ENCODE peak calls at places on chromosomes 7 and 10, in five cellular contexts. G, L, R, J and D are unnamed samples.
A peak's percentile ranks its signal among the peaks of the same experiment; 100 is the strongest.

GRCh38 chr7:158249692-158250091 is 337.9 kb downstream of the PTPRN2 start:
- DNase-seq in J (no peak), L (no peak), R (no peak), G (no peak), D (no peak)

GRCh38 chr10:91042069-91042468 is 121.2 kb upstream of the ANKRD1 start:
- DNase-seq in R (no peak), G (peak; percentile 54), J (no peak), L (no peak), D (no peak)

GRCh38 chr10:22573820-22574569 is 140.4 kb downstream of the PIP4K2A start:
- DNase-seq in J (peak; percentile 26), G (no peak), L (peak; percentile 23), R (no peak), D (peak; percentile 29)

GRCh38 chr7:111063166-111063565 is 27.8 kb upstream of the LRRN3 start:
- DNase-seq in L (no peak), G (no peak), R (no peak), J (no peak), D (no peak)

GRCh38 chr7:90246184-90246583 is 1.2 kb downstream of the CFAP69 start:
- DNase-seq in G (no peak), L (no peak), J (no peak), R (no peak), D (no peak)

GRCh38 chr10:11610855-11611247 is 599 bp downstream of the USP6NL start:
- DNase-seq in J (no peak), G (no peak), R (peak; percentile 45), L (peak; percentile 16), D (no peak)

GRCh38 chr7:92645531-92646061 is 55.4 kb upstream of the FAM133B start:
- DNase-seq in J (no peak), R (no peak), L (peak; percentile 78), G (no peak), D (no peak)

GRCh38 chr7:91397612-91398011 is 133.4 kb downstream of the FZD1 start:
- DNase-seq in G (no peak), L (no peak), J (no peak), R (no peak), D (peak; percentile 16)

GRCh38 chr10:101040061-101040460 is 9.0 kb downstream of the SFXN3 start:
- DNase-seq in J (no peak), R (no peak), L (no peak), G (no peak), D (no peak)

GRCh38 chr7:20220824-20221547 is 3.8 kb upstream of the MACC1 start:
- DNase-seq in G (no peak), L (peak; percentile 78), J (no peak), R (no peak), D (no peak)

GRCh38 chr7:128892521-128893250 is 17.8 kb downstream of the KCP start:
- DNase-seq in L (no peak), G (no peak), J (peak; percentile 8), R (no peak), D (no peak)

GRCh38 chr7:132240262-132240661 is 336.0 kb downstream of the PLXNA4 start:
- DNase-seq in R (no peak), L (no peak), J (no peak), G (no peak), D (no peak)

GRCh38 chr7:110693348-110693747 is 397.6 kb upstream of the LRRN3 start:
- DNase-seq in L (no peak), R (no peak), J (no peak), G (no peak), D (no peak)

GRCh38 chr10:110425684-110426293 is 71.9 kb upstream of the DUSP5 start:
- DNase-seq in R (no peak), G (no peak), J (no peak), L (peak; percentile 76), D (no peak)

GRCh38 chr10:85668522-85668921 is 698.1 kb downstream of the GRID1 start:
- DNase-seq in R (no peak), L (no peak), J (no peak), G (no peak), D (no peak)

GRCh38 chr7:134704827-134705226 is 58.2 kb downstream of the BPGM start:
- DNase-seq in R (no peak), L (no peak), J (no peak), G (no peak), D (no peak)

GRCh38 chr10:88960854-88961253 is 8.3 kb upstream of the ACTA2 start:
- DNase-seq in J (no peak), L (no peak), R (no peak), G (no peak), D (no peak)

GRCh38 chr7:23893942-23894890 is 184.2 kb downstream of the STK31 start:
- DNase-seq in J (no peak), G (no peak), L (peak; percentile 87), R (no peak), D (no peak)

GRCh38 chr7:112770051-112770450 is 20.1 kb downstream of the TMEM168 start:
- DNase-seq in R (no peak), J (no peak), G (no peak), L (no peak), D (no peak)

GRCh38 chr7:159098424-159098786 is 46.3 kb downstream of the VIPR2 start:
- DNase-seq in J (no peak), L (no peak), R (no peak), G (no peak), D (no peak)

GRCh38 chr7:52507546-52507945 is 527.9 kb upstream of the POM121L12 start:
- DNase-seq in L (no peak), G (no peak), R (no peak), J (no peak), D (no peak)

GRCh38 chr10:13299437-13300287 is at the start of gene PHYH:
- DNase-seq in J (peak; percentile 74), R (peak; percentile 80), L (peak; percentile 72), G (peak; percentile 24), D (peak; percentile 80)

GRCh38 chr7:155656891-155657290 is 12.4 kb downstream of the RBM33 start:
- DNase-seq in G (no peak), L (no peak), J (no peak), R (no peak), D (no peak)

GRCh38 chr7:31688347-31688746 is 1.3 kb downstream of the PPP1R17 start:
- DNase-seq in L (no peak), G (no peak), J (no peak), R (peak; percentile 64), D (no peak)

GRCh38 chr10:61283489-61284221 is 169.5 kb downstream of the TMEM26 start:
- DNase-seq in G (no peak), L (no peak), J (no peak), R (no peak), D (no peak)

GRCh38 chr10:62749104-62749683 is 55.3 kb upstream of the ADO start:
- DNase-seq in G (no peak), R (no peak), L (no peak), J (no peak), D (no peak)

GRCh38 chr7:49771427-49772176 is 1.8 kb upstream of the VWC2 start:
- DNase-seq in G (no peak), L (no peak), J (no peak), R (no peak), D (no peak)

GRCh38 chr10:19999440-19999839 is 183.2 kb downstream of the PLXDC2 start:
- DNase-seq in R (no peak), J (no peak), G (no peak), L (no peak), D (no peak)

GRCh38 chr10:69969961-69970360 is 82.7 kb upstream of the MACROH2A2 start:
- DNase-seq in L (no peak), R (no peak), G (no peak), J (no peak), D (no peak)

GRCh38 chr7:140326116-140326928 is 72.0 kb downstream of the SLC37A3 start:
- DNase-seq in L (peak; percentile 36), R (peak; percentile 53), G (no peak), J (peak; percentile 46), D (peak; percentile 76)

GRCh38 chr7:123502216-123502615 is 32.2 kb downstream of the IQUB start:
- DNase-seq in G (no peak), J (no peak), R (no peak), L (no peak), D (no peak)

GRCh38 chr7:40711706-40712105 is 576.9 kb downstream of the SUGCT start:
- DNase-seq in J (no peak), R (no peak), L (no peak), G (no peak), D (no peak)

GRCh38 chr7:416761-417624 is 102.7 kb downstream of the PDGFA start:
- DNase-seq in R (no peak), L (no peak), G (no peak), J (peak; percentile 13), D (no peak)

GRCh38 chr7:25714013-25714412 is 438.0 kb upstream of the NFE2L3 start:
- DNase-seq in J (no peak), G (no peak), R (no peak), L (no peak), D (no peak)

GRCh38 chr7:28686418-28686800 is 271.7 kb downstream of the TRIL start:
- DNase-seq in J (no peak), G (no peak), R (no peak), L (peak; percentile 75), D (peak; percentile 16)

GRCh38 chr7:66359656-66360211 is 154.6 kb downstream of the TPST1 start:
- DNase-seq in J (no peak), L (no peak), R (no peak), G (peak; percentile 89), D (no peak)

GRCh38 chr7:101681170-101682007 is 52.3 kb upstream of the MYL10 start:
- DNase-seq in J (peak; percentile 48), G (no peak), L (peak; percentile 98), R (no peak), D (no peak)

GRCh38 chr7:90276033-90276728 is 31.2 kb downstream of the CFAP69 start:
- DNase-seq in L (no peak), J (no peak), R (no peak), G (no peak), D (peak; percentile 7)

GRCh38 chr7:21426286-21426957 is 1.5 kb upstream of the SP4 start:
- DNase-seq in L (peak; percentile 8), J (no peak), G (no peak), R (no peak), D (no peak)